ENCODE peak calls at places on chromosomes 13 and 19, in seven cellular contexts. One of them, this sample, is unnamed.
A peak's percentile ranks its signal among the peaks of the same experiment; 100 is the strongest.

GRCh38 chr13:114099191-114099590 is 33.2 kb downstream of the RASA3 start:
- DNase-seq in IMR-90: peak; percentile 93
- DNase-seq in mesendoderm: peak; percentile 91
- DNase-seq in H9: peak; percentile 86
- DNase-seq in neuronal stem cell: no peak
- DNase-seq in trophoblast cell: peak; percentile 47
- DNase-seq in H1: no peak
- DNase-seq in this sample: peak; percentile 99

GRCh38 chr13:71525004-71525403 is 342.0 kb downstream of the DACH1 start:
- DNase-seq in IMR-90: no peak
- DNase-seq in mesendoderm: no peak
- DNase-seq in H9: no peak
- DNase-seq in neuronal stem cell: no peak
- DNase-seq in trophoblast cell: no peak
- DNase-seq in H1: no peak
- DNase-seq in this sample: no peak

GRCh38 chr19:41999071-41999877 is 5.2 kb upstream of the ATP1A3 start:
- DNase-seq in IMR-90: no peak
- DNase-seq in mesendoderm: peak; percentile 56
- DNase-seq in H9: peak; percentile 68
- DNase-seq in neuronal stem cell: no peak
- DNase-seq in trophoblast cell: peak; percentile 3
- DNase-seq in H1: peak; percentile 78
- DNase-seq in this sample: no peak

GRCh38 chr19:10760268-10760944 is 42.5 kb downstream of the DNM2 start:
- DNase-seq in IMR-90: no peak
- DNase-seq in mesendoderm: peak; percentile 48
- DNase-seq in H9: no peak
- DNase-seq in neuronal stem cell: no peak
- DNase-seq in trophoblast cell: peak; percentile 40
- DNase-seq in H1: no peak
- DNase-seq in this sample: peak; percentile 49

GRCh38 chr13:44903596-44903995 is 85.7 kb downstream of the NUFIP1 start:
- DNase-seq in IMR-90: peak; percentile 84
- DNase-seq in mesendoderm: peak; percentile 54
- DNase-seq in H9: no peak
- DNase-seq in neuronal stem cell: no peak
- DNase-seq in trophoblast cell: no peak
- DNase-seq in H1: no peak
- DNase-seq in this sample: peak; percentile 99

GRCh38 chr19:4064551-4065260 is 2.0 kb downstream of the ZBTB7A start:
- DNase-seq in IMR-90: no peak
- DNase-seq in mesendoderm: peak; percentile 53
- DNase-seq in H9: peak; percentile 38
- DNase-seq in neuronal stem cell: no peak
- DNase-seq in trophoblast cell: no peak
- DNase-seq in H1: no peak
- DNase-seq in this sample: no peak

GRCh38 chr13:45542391-45542790 is 73.1 kb downstream of the ERICH6B start:
- DNase-seq in IMR-90: no peak
- DNase-seq in mesendoderm: no peak
- DNase-seq in H9: no peak
- DNase-seq in neuronal stem cell: no peak
- DNase-seq in trophoblast cell: no peak
- DNase-seq in H1: no peak
- DNase-seq in this sample: no peak

GRCh38 chr13:47087841-47088240 is 191.0 kb upstream of the HTR2A start:
- DNase-seq in IMR-90: peak; percentile 81
- DNase-seq in mesendoderm: no peak
- DNase-seq in H9: no peak
- DNase-seq in neuronal stem cell: no peak
- DNase-seq in trophoblast cell: no peak
- DNase-seq in H1: no peak
- DNase-seq in this sample: peak; percentile 76

GRCh38 chr13:38564751-38565150 is 122.1 kb upstream of the FREM2 start:
- DNase-seq in IMR-90: no peak
- DNase-seq in mesendoderm: peak; percentile 31
- DNase-seq in H9: no peak
- DNase-seq in neuronal stem cell: no peak
- DNase-seq in trophoblast cell: no peak
- DNase-seq in H1: no peak
- DNase-seq in this sample: no peak

GRCh38 chr19:54388001-54388802 is 23.5 kb upstream of the LAIR1 start:
- DNase-seq in IMR-90: no peak
- DNase-seq in mesendoderm: no peak
- DNase-seq in H9: no peak
- DNase-seq in neuronal stem cell: no peak
- DNase-seq in trophoblast cell: no peak
- DNase-seq in H1: no peak
- DNase-seq in this sample: no peak

GRCh38 chr13:61935710-61936109 is 520.1 kb upstream of the PCDH20 start:
- DNase-seq in IMR-90: no peak
- DNase-seq in mesendoderm: no peak
- DNase-seq in H9: no peak
- DNase-seq in neuronal stem cell: no peak
- DNase-seq in trophoblast cell: no peak
- DNase-seq in H1: no peak
- DNase-seq in this sample: no peak

GRCh38 chr13:94481966-94482365 is 2.5 kb upstream of the DCT start:
- DNase-seq in IMR-90: peak; percentile 66
- DNase-seq in mesendoderm: no peak
- DNase-seq in H9: no peak
- DNase-seq in neuronal stem cell: no peak
- DNase-seq in trophoblast cell: peak; percentile 27
- DNase-seq in H1: no peak
- DNase-seq in this sample: peak; percentile 45

GRCh38 chr13:59837101-59837500 is 326.6 kb downstream of the DIAPH3 start:
- DNase-seq in IMR-90: no peak
- DNase-seq in mesendoderm: no peak
- DNase-seq in H9: no peak
- DNase-seq in neuronal stem cell: no peak
- DNase-seq in trophoblast cell: no peak
- DNase-seq in H1: no peak
- DNase-seq in this sample: no peak

GRCh38 chr13:29817604-29818378 is 32.6 kb downstream of the UBL3 start:
- DNase-seq in IMR-90: peak; percentile 23
- DNase-seq in mesendoderm: no peak
- DNase-seq in H9: no peak
- DNase-seq in neuronal stem cell: no peak
- DNase-seq in trophoblast cell: no peak
- DNase-seq in H1: no peak
- DNase-seq in this sample: peak; percentile 23

GRCh38 chr19:37999309-38000213 is 92.6 kb downstream of the SIPA1L3 start:
- DNase-seq in IMR-90: peak; percentile 98
- DNase-seq in mesendoderm: no peak
- DNase-seq in H9: no peak
- DNase-seq in neuronal stem cell: no peak
- DNase-seq in trophoblast cell: peak; percentile 77
- DNase-seq in H1: no peak
- DNase-seq in this sample: peak; percentile 98

GRCh38 chr19:33261511-33262192 is 36.0 kb upstream of the SLC7A10 start:
- DNase-seq in IMR-90: no peak
- DNase-seq in mesendoderm: no peak
- DNase-seq in H9: no peak
- DNase-seq in neuronal stem cell: no peak
- DNase-seq in trophoblast cell: no peak
- DNase-seq in H1: no peak
- DNase-seq in this sample: no peak

GRCh38 chr19:33263325-33264023 is 37.8 kb upstream of the SLC7A10 start:
- DNase-seq in IMR-90: no peak
- DNase-seq in mesendoderm: no peak
- DNase-seq in H9: no peak
- DNase-seq in neuronal stem cell: no peak
- DNase-seq in trophoblast cell: no peak
- DNase-seq in H1: no peak
- DNase-seq in this sample: no peak

GRCh38 chr19:33257828-33258227 is 32.2 kb upstream of the SLC7A10 start:
- DNase-seq in IMR-90: no peak
- DNase-seq in mesendoderm: no peak
- DNase-seq in H9: no peak
- DNase-seq in neuronal stem cell: no peak
- DNase-seq in trophoblast cell: no peak
- DNase-seq in H1: no peak
- DNase-seq in this sample: no peak

GRCh38 chr19:33259532-33259931 is 33.9 kb upstream of the SLC7A10 start:
- DNase-seq in IMR-90: no peak
- DNase-seq in mesendoderm: no peak
- DNase-seq in H9: no peak
- DNase-seq in neuronal stem cell: no peak
- DNase-seq in trophoblast cell: peak; percentile 44
- DNase-seq in H1: no peak
- DNase-seq in this sample: no peak

DNA sequence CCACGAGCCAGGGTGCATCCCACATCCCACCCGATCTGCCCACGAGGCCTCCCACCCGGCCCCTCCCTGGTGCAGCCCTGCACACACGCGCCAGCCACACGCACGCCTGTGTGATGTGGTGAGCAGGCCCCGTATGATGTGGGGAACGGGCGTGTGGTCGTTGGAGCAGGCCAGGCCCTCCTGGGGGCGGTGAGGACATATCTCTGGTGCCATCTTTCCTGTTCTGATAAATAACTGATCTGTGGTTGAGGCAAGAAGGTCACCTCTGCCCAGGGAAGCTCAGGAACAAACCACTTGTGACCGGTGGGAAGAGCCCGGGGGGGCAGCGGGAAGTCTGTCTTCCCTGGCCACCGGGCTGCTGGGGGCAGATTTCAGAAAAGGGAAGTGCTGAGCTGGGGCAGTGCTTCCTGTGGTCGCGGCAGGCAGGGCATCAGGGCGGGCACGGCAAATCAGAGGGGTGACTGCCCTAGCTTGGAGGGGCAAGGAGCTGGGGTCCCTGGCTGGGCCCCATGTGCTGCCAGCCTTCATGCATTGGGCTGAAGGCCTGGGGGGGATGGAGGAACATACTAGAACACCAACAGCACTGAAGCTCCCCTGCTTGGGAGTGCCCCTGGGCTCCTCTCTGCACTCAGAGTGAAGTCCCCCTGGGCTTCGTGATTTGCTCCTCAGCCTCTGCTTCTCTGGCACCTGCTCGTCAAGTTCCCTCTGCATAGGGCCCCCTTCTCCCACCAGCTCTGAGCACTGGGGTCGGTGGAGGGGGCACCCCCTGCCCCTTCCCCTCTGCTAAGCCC is 35.2 kb upstream of the SLC7A10 start:
- DNase-seq in IMR-90: no peak
- DNase-seq in mesendoderm: no peak
- DNase-seq in H9: no peak
- DNase-seq in neuronal stem cell: no peak
- DNase-seq in trophoblast cell: no peak
- DNase-seq in H1: no peak
- DNase-seq in this sample: no peak
- H2BK5ac ChIP-seq in IMR-90: no peak overlapping the region
- H2BK5ac ChIP-seq in mesendoderm: no peak overlapping the region
- H2BK5ac ChIP-seq in H9: no peak overlapping the region
- H2BK5ac ChIP-seq in neuronal stem cell: no peak overlapping the region
- H2BK5ac ChIP-seq in trophoblast cell: no peak overlapping the region
- H2BK5ac ChIP-seq in H1: no peak overlapping the region
- H2BK5ac ChIP-seq in this sample: no peak overlapping the region

DNA sequence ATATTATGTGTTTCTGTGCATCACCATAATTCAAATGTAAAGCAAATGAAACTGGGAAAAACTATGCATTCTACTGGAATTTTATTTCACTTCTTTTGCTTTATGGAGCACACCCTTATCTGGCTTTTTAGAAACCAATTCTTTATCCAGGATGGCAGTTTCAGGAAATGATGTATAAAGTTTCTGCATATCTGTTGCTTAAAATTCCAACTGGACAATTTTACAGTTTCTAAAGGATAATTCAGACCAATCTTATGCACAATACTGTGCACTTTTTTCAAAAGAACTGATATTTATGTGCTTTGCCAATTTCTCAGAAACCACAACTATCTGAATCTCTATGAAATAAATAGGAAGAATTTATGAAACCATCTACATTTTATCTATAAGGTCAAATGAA is 246.5 kb upstream of the MIR17HG start:
- DNase-seq in IMR-90: no peak
- DNase-seq in mesendoderm: no peak
- DNase-seq in H9: no peak
- DNase-seq in neuronal stem cell: no peak
- DNase-seq in trophoblast cell: no peak
- DNase-seq in H1: no peak
- DNase-seq in this sample: no peak
- H2BK5ac ChIP-seq in IMR-90: no peak overlapping the region
- H2BK5ac ChIP-seq in mesendoderm: no peak overlapping the region
- H2BK5ac ChIP-seq in H9: no peak overlapping the region
- H2BK5ac ChIP-seq in neuronal stem cell: no peak overlapping the region
- H2BK5ac ChIP-seq in trophoblast cell: no peak overlapping the region
- H2BK5ac ChIP-seq in H1: no peak overlapping the region
- H2BK5ac ChIP-seq in this sample: no peak overlapping the region

DNA sequence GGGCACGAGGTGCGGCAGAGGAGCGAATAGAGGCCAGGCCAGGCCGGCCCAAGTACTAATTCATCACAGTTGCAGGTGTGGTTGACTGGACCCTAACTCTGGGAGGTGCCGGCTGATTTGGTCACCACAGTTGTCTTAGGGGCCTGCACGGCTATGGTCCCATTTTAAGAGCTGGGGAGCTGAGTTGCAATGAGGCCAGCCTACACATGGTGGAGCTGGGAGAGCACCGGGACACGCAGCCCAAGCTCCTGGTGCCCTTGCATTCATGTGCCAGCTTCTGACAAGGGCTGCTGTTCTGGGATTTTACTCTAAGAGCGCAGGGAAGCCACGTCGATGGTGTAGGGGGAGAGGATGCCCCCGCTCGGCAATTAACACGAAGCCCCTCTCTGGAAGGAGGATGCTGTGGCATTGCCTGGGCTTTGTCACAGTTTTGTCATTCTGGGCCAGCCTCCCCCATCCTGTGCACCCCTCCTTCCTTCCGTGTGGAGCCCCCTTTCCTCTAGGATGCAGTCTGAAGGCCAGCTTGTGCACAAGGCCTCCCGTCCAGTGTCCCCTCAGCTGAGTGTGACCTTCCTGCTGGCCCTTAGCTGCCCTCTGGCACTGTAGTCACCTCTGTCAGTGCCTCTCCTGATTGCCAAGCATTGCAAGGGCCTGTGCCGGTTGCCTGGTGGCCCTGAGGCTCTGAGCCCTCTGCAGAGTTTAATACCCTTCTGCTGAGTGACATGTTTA is 109.4 kb upstream of the C1QTNF9B start:
- DNase-seq in IMR-90: no peak
- DNase-seq in mesendoderm: no peak
- DNase-seq in H9: no peak
- DNase-seq in neuronal stem cell: no peak
- DNase-seq in trophoblast cell: no peak
- DNase-seq in H1: no peak
- DNase-seq in this sample: no peak
- H2BK5ac ChIP-seq in IMR-90: no peak overlapping the region
- H2BK5ac ChIP-seq in mesendoderm: no peak overlapping the region
- H2BK5ac ChIP-seq in H9: no peak overlapping the region
- H2BK5ac ChIP-seq in neuronal stem cell: no peak overlapping the region
- H2BK5ac ChIP-seq in trophoblast cell: no peak overlapping the region
- H2BK5ac ChIP-seq in H1: no peak overlapping the region
- H2BK5ac ChIP-seq in this sample: no peak overlapping the region

DNA sequence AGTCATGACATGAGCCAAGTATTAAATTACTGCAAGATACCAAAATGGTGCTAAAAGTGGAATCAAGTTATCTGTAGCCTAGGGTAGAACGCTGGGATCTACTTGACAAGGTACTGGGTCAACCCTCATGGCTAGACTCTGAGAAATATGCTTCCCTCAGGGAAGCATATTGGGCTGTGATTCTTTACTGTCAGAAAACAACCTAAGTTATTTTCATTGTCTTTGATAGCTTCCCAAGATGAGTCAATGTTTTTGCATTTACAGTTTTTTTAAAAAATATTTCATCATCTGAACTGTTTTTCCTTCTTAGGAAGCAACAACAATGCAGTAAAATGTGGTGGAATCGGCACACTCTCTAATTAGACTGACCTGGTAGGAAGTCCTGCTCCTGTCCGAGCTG is 218.0 kb downstream of the RGCC start:
- DNase-seq in IMR-90: no peak
- DNase-seq in mesendoderm: no peak
- DNase-seq in H9: no peak
- DNase-seq in neuronal stem cell: no peak
- DNase-seq in trophoblast cell: peak; percentile 77
- DNase-seq in H1: no peak
- DNase-seq in this sample: no peak
- H2BK5ac ChIP-seq in IMR-90: no peak overlapping the region
- H2BK5ac ChIP-seq in mesendoderm: no peak overlapping the region
- H2BK5ac ChIP-seq in H9: no peak overlapping the region
- H2BK5ac ChIP-seq in neuronal stem cell: no peak overlapping the region
- H2BK5ac ChIP-seq in trophoblast cell: no peak overlapping the region
- H2BK5ac ChIP-seq in H1: no peak overlapping the region
- H2BK5ac ChIP-seq in this sample: no peak overlapping the region

This sample was measured in mesenchymal stem cell.